ENCODE peak calls at places on chromosomes 13 and 19, in nine cellular contexts. One of them, this sample, is unnamed.

GRCh38 chr13:93723316-93723715 is 496.7 kb downstream of the GPC6 start:
- DNase-seq in astrocyte of the spinal cord: no peak
- DNase-seq in heart right ventricle: no peak
- DNase-seq in astrocyte: no peak
- DNase-seq in left ventricle myocardium inferior: no peak
- DNase-seq in uterus: no peak
- DNase-seq in psoas muscle: no peak
- DNase-seq in RWPE1: no peak
- DNase-seq in endothelial cell: no peak
- DNase-seq in this sample: no peak

GRCh38 chr19:49057636-49058234 is at the start of gene CGB7:
- DNase-seq in psoas muscle: peak; percentile 84
- DNase-seq in astrocyte of the spinal cord: peak; percentile 59
- DNase-seq in endothelial cell: peak; percentile 63
- DNase-seq in astrocyte: peak; percentile 35
- DNase-seq in RWPE1: peak; percentile 83
- DNase-seq in heart right ventricle: peak; percentile 76
- DNase-seq in uterus: peak; percentile 73
- DNase-seq in left ventricle myocardium inferior: peak; percentile 78
- DNase-seq in this sample: no peak

GRCh38 chr13:106986687-106987434 is 418.9 kb upstream of the ARGLU1 start:
- DNase-seq in left ventricle myocardium inferior: no peak
- DNase-seq in astrocyte of the spinal cord: no peak
- DNase-seq in psoas muscle: no peak
- DNase-seq in heart right ventricle: no peak
- DNase-seq in astrocyte: no peak
- DNase-seq in endothelial cell: no peak
- DNase-seq in RWPE1: no peak
- DNase-seq in uterus: no peak
- DNase-seq in this sample: no peak

GRCh38 chr19:58554494-58555368 is at the start of gene CHMP2A:
- DNase-seq in left ventricle myocardium inferior: peak; percentile 99
- DNase-seq in astrocyte: peak; percentile 90
- DNase-seq in uterus: peak; percentile 99
- DNase-seq in RWPE1: peak; percentile 97
- DNase-seq in heart right ventricle: peak; percentile 99
- DNase-seq in astrocyte of the spinal cord: peak; percentile 98
- DNase-seq in psoas muscle: peak; percentile 100
- DNase-seq in endothelial cell: peak; percentile 98
- DNase-seq in this sample: peak; percentile 99

GRCh38 chr19:35162471-35163326 is 8.2 kb downstream of the FXYD5 start:
- DNase-seq in uterus: no peak
- DNase-seq in RWPE1: peak; percentile 67
- DNase-seq in psoas muscle: no peak
- DNase-seq in heart right ventricle: no peak
- DNase-seq in endothelial cell: no peak
- DNase-seq in left ventricle myocardium inferior: no peak
- DNase-seq in astrocyte: peak; percentile 51
- DNase-seq in astrocyte of the spinal cord: peak; percentile 42
- DNase-seq in this sample: no peak

GRCh38 chr13:100983111-100983510 is 308.5 kb upstream of the TMTC4 start:
- DNase-seq in psoas muscle: no peak
- DNase-seq in heart right ventricle: no peak
- DNase-seq in RWPE1: no peak
- DNase-seq in astrocyte of the spinal cord: peak; percentile 33
- DNase-seq in astrocyte: peak; percentile 47
- DNase-seq in uterus: no peak
- DNase-seq in left ventricle myocardium inferior: no peak
- DNase-seq in endothelial cell: no peak
- DNase-seq in this sample: no peak

GRCh38 chr19:49678970-49679831 is 2.1 kb downstream of the PRMT1 start:
- DNase-seq in psoas muscle: peak; percentile 92
- DNase-seq in uterus: peak; percentile 13
- DNase-seq in heart right ventricle: no peak
- DNase-seq in astrocyte: no peak
- DNase-seq in left ventricle myocardium inferior: no peak
- DNase-seq in RWPE1: no peak
- DNase-seq in astrocyte of the spinal cord: no peak
- DNase-seq in endothelial cell: no peak
- DNase-seq in this sample: no peak

GRCh38 chr13:36837354-36838092 is 18.5 kb downstream of the RFXAP start:
- DNase-seq in uterus: no peak
- DNase-seq in astrocyte of the spinal cord: no peak
- DNase-seq in astrocyte: no peak
- DNase-seq in RWPE1: no peak
- DNase-seq in left ventricle myocardium inferior: no peak
- DNase-seq in endothelial cell: no peak
- DNase-seq in heart right ventricle: peak; percentile 13
- DNase-seq in psoas muscle: no peak
- DNase-seq in this sample: no peak

GRCh38 chr19:37973666-37974065 is 66.7 kb downstream of the SIPA1L3 start:
- DNase-seq in astrocyte of the spinal cord: no peak
- DNase-seq in endothelial cell: no peak
- DNase-seq in heart right ventricle: no peak
- DNase-seq in uterus: no peak
- DNase-seq in RWPE1: no peak
- DNase-seq in psoas muscle: no peak
- DNase-seq in astrocyte: no peak
- DNase-seq in left ventricle myocardium inferior: no peak
- DNase-seq in this sample: no peak

GRCh38 chr19:13153627-13154240 is 3.5 kb downstream of the IER2 start:
- DNase-seq in astrocyte: peak; percentile 23
- DNase-seq in astrocyte of the spinal cord: peak; percentile 49
- DNase-seq in psoas muscle: peak; percentile 65
- DNase-seq in heart right ventricle: no peak
- DNase-seq in uterus: peak; percentile 40
- DNase-seq in left ventricle myocardium inferior: no peak
- DNase-seq in RWPE1: no peak
- DNase-seq in endothelial cell: peak; percentile 49
- DNase-seq in this sample: no peak

GRCh38 chr19:38488811-38489481 is 55.5 kb downstream of the RYR1 start:
- DNase-seq in endothelial cell: no peak
- DNase-seq in psoas muscle: no peak
- DNase-seq in astrocyte of the spinal cord: no peak
- DNase-seq in RWPE1: no peak
- DNase-seq in left ventricle myocardium inferior: no peak
- DNase-seq in astrocyte: no peak
- DNase-seq in uterus: no peak
- DNase-seq in heart right ventricle: no peak
- DNase-seq in this sample: no peak

GRCh38 chr19:3062165-3063105 is at the start of gene TLE5:
- DNase-seq in left ventricle myocardium inferior: peak; percentile 78
- DNase-seq in astrocyte: no peak
- DNase-seq in uterus: no peak
- DNase-seq in heart right ventricle: peak; percentile 67
- DNase-seq in RWPE1: peak; percentile 45
- DNase-seq in psoas muscle: peak; percentile 86
- DNase-seq in astrocyte of the spinal cord: no peak
- DNase-seq in endothelial cell: peak; percentile 62
- DNase-seq in this sample: no peak

GRCh38 chr19:13689050-13689449 is 75.3 kb upstream of the MRI1 start:
- DNase-seq in RWPE1: peak; percentile 53
- DNase-seq in astrocyte: peak; percentile 10
- DNase-seq in astrocyte of the spinal cord: no peak
- DNase-seq in psoas muscle: no peak
- DNase-seq in heart right ventricle: no peak
- DNase-seq in endothelial cell: peak; percentile 4
- DNase-seq in left ventricle myocardium inferior: no peak
- DNase-seq in uterus: no peak
- DNase-seq in this sample: no peak

GRCh38 chr19:14434543-14435319 is 1.6 kb downstream of the PKN1 start:
- DNase-seq in astrocyte: peak; percentile 61
- DNase-seq in uterus: peak; percentile 77
- DNase-seq in heart right ventricle: peak; percentile 78
- DNase-seq in RWPE1: peak; percentile 70
- DNase-seq in endothelial cell: no peak
- DNase-seq in psoas muscle: peak; percentile 77
- DNase-seq in left ventricle myocardium inferior: peak; percentile 68
- DNase-seq in astrocyte of the spinal cord: peak; percentile 69
- DNase-seq in this sample: no peak

GRCh38 chr19:39165857-39166256 is 30.9 kb upstream of the NCCRP1 start:
- DNase-seq in uterus: no peak
- DNase-seq in astrocyte of the spinal cord: no peak
- DNase-seq in endothelial cell: no peak
- DNase-seq in left ventricle myocardium inferior: no peak
- DNase-seq in heart right ventricle: no peak
- DNase-seq in RWPE1: no peak
- DNase-seq in psoas muscle: no peak
- DNase-seq in astrocyte: no peak
- DNase-seq in this sample: no peak

GRCh38 chr13:111165189-111165588 is 50.1 kb downstream of the ARHGEF7 start:
- DNase-seq in astrocyte: no peak
- DNase-seq in astrocyte of the spinal cord: no peak
- DNase-seq in endothelial cell: no peak
- DNase-seq in uterus: no peak
- DNase-seq in left ventricle myocardium inferior: no peak
- DNase-seq in RWPE1: no peak
- DNase-seq in psoas muscle: peak; percentile 89
- DNase-seq in heart right ventricle: no peak
- DNase-seq in this sample: no peak

GRCh38 chr19:54506079-54506478 is 3.4 kb downstream of the LAIR2 start:
- DNase-seq in left ventricle myocardium inferior: no peak
- DNase-seq in uterus: no peak
- DNase-seq in RWPE1: peak; percentile 48
- DNase-seq in endothelial cell: no peak
- DNase-seq in psoas muscle: no peak
- DNase-seq in heart right ventricle: no peak
- DNase-seq in astrocyte: no peak
- DNase-seq in astrocyte of the spinal cord: no peak
- DNase-seq in this sample: no peak

GRCh38 chr19:21838646-21839045 is 2.7 kb upstream of the ZNF43 start:
- DNase-seq in RWPE1: no peak
- DNase-seq in astrocyte: peak; percentile 14
- DNase-seq in heart right ventricle: no peak
- DNase-seq in endothelial cell: no peak
- DNase-seq in psoas muscle: no peak
- DNase-seq in uterus: no peak
- DNase-seq in astrocyte of the spinal cord: no peak
- DNase-seq in left ventricle myocardium inferior: no peak
- DNase-seq in this sample: no peak

GRCh38 chr19:4499855-4500254 is 18.4 kb downstream of the PLIN4 start:
- DNase-seq in heart right ventricle: no peak
- DNase-seq in astrocyte: no peak
- DNase-seq in psoas muscle: peak; percentile 53
- DNase-seq in left ventricle myocardium inferior: no peak
- DNase-seq in uterus: no peak
- DNase-seq in astrocyte of the spinal cord: no peak
- DNase-seq in RWPE1: no peak
- DNase-seq in endothelial cell: no peak
- DNase-seq in this sample: peak; percentile 74

GRCh38 chr13:105960326-105960725 is 575.1 kb downstream of the EFNB2 start:
- DNase-seq in psoas muscle: no peak
- DNase-seq in endothelial cell: no peak
- DNase-seq in left ventricle myocardium inferior: no peak
- DNase-seq in uterus: no peak
- DNase-seq in heart right ventricle: no peak
- DNase-seq in RWPE1: no peak
- DNase-seq in astrocyte: no peak
- DNase-seq in astrocyte of the spinal cord: no peak
- DNase-seq in this sample: no peak

GRCh38 chr19:33194884-33195710 is 967 bp downstream of the LRP3 start:
- DNase-seq in heart right ventricle: peak; percentile 35
- DNase-seq in left ventricle myocardium inferior: no peak
- DNase-seq in uterus: no peak
- DNase-seq in endothelial cell: peak; percentile 41
- DNase-seq in astrocyte: no peak
- DNase-seq in RWPE1: no peak
- DNase-seq in psoas muscle: no peak
- DNase-seq in astrocyte of the spinal cord: peak; percentile 16
- DNase-seq in this sample: no peak

GRCh38 chr19:12166596-12166995 is 3.7 kb downstream of the ZNF136 start:
- DNase-seq in RWPE1: no peak
- DNase-seq in heart right ventricle: no peak
- DNase-seq in astrocyte of the spinal cord: no peak
- DNase-seq in endothelial cell: no peak
- DNase-seq in left ventricle myocardium inferior: no peak
- DNase-seq in astrocyte: peak; percentile 47
- DNase-seq in psoas muscle: no peak
- DNase-seq in uterus: no peak
- DNase-seq in this sample: no peak

DNA sequence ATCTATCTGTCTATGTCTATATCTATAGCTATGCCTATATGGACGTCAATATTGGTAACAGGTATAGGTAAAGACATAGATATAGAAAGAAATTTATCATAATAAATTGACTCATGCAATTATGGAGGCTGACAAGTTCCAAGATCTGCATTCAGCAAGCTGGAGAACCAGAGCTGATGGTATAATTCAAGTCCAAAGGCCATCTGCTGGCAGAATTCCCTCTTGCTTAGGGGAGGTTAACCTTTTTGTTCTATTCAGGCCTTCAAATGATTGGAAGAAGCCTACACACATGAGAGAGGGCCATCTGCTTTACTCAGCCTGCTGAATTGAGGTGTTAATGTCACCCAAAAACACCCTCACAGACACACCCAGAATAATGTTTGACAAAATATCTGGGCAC is 10.8 kb downstream of the RASL11A start:
- DNase-seq in astrocyte: no peak
- DNase-seq in endothelial cell: no peak
- DNase-seq in RWPE1: no peak
- DNase-seq in psoas muscle: no peak
- DNase-seq in heart right ventricle: no peak
- DNase-seq in uterus: no peak
- DNase-seq in astrocyte of the spinal cord: no peak
- DNase-seq in left ventricle myocardium inferior: no peak
- DNase-seq in this sample: no peak
- TF ChIP-seq CTCF in astrocyte: no peak
- TF ChIP-seq CTCF in endothelial cell: no peak
- TF ChIP-seq CTCF in RWPE1: no peak
- TF ChIP-seq CTCF in psoas muscle: no peak
- TF ChIP-seq CTCF in heart right ventricle: no peak
- TF ChIP-seq CTCF in uterus: no peak
- TF ChIP-seq CTCF in astrocyte of the spinal cord: no peak
- TF ChIP-seq CTCF in left ventricle myocardium inferior: no peak
- TF ChIP-seq CTCF in this sample: no peak

GRCh38 chr19:45324349-45324907 is 1.8 kb upstream of the CKM start:
- DNase-seq in astrocyte: no peak
- DNase-seq in psoas muscle: no peak
- DNase-seq in endothelial cell: no peak
- DNase-seq in heart right ventricle: no peak
- DNase-seq in RWPE1: no peak
- DNase-seq in astrocyte of the spinal cord: no peak
- DNase-seq in left ventricle myocardium inferior: no peak
- DNase-seq in uterus: no peak
- DNase-seq in this sample: no peak
- TF ChIP-seq CTCF in astrocyte: no peak
- TF ChIP-seq CTCF in psoas muscle: no peak
- TF ChIP-seq CTCF in endothelial cell: no peak
- TF ChIP-seq CTCF in heart right ventricle: no peak
- TF ChIP-seq CTCF in RWPE1: no peak
- TF ChIP-seq CTCF in astrocyte of the spinal cord: no peak
- TF ChIP-seq CTCF in left ventricle myocardium inferior: no peak
- TF ChIP-seq CTCF in uterus: no peak
- TF ChIP-seq CTCF in this sample: no peak

GRCh38 chr13:91031508-91031907 is 316.0 kb upstream of the MIR17HG start:
- DNase-seq in uterus: no peak
- DNase-seq in RWPE1: no peak
- DNase-seq in psoas muscle: no peak
- DNase-seq in heart right ventricle: no peak
- DNase-seq in left ventricle myocardium inferior: no peak
- DNase-seq in endothelial cell: no peak
- DNase-seq in astrocyte: no peak
- DNase-seq in astrocyte of the spinal cord: no peak
- DNase-seq in this sample: no peak
- TF ChIP-seq CTCF in uterus: no peak
- TF ChIP-seq CTCF in RWPE1: no peak
- TF ChIP-seq CTCF in psoas muscle: no peak
- TF ChIP-seq CTCF in heart right ventricle: no peak
- TF ChIP-seq CTCF in left ventricle myocardium inferior: no peak
- TF ChIP-seq CTCF in endothelial cell: peak; percentile 13
- TF ChIP-seq CTCF in astrocyte: no peak
- TF ChIP-seq CTCF in astrocyte of the spinal cord: no peak
- TF ChIP-seq CTCF in this sample: no peak

GRCh38 chr13:113968463-113969310 is 5.2 kb downstream of the C13orf46 start:
- DNase-seq in uterus: no peak
- DNase-seq in astrocyte of the spinal cord: no peak
- DNase-seq in RWPE1: no peak
- DNase-seq in heart right ventricle: no peak
- DNase-seq in endothelial cell: no peak
- DNase-seq in psoas muscle: peak; percentile 27
- DNase-seq in left ventricle myocardium inferior: peak; percentile 4
- DNase-seq in astrocyte: no peak
- DNase-seq in this sample: no peak
- TF ChIP-seq CTCF in uterus: no peak
- TF ChIP-seq CTCF in astrocyte of the spinal cord: peak; percentile 14
- TF ChIP-seq CTCF in RWPE1: no peak
- TF ChIP-seq CTCF in heart right ventricle: no peak
- TF ChIP-seq CTCF in endothelial cell: no peak
- TF ChIP-seq CTCF in psoas muscle: no peak
- TF ChIP-seq CTCF in left ventricle myocardium inferior: no peak
- TF ChIP-seq CTCF in astrocyte: no peak
- TF ChIP-seq CTCF in this sample: no peak

This sample was measured in osteocyte.